ENCODE peak calls at places on chromosomes 11 and 22, in four cellular contexts. E, A, H and Q are unnamed samples.
A peak's percentile ranks its signal among the peaks of the same experiment; 100 is the strongest.

GRCh38 chr11:111308140-111308539 is 9.8 kb downstream of the POU2AF3 start:
- DNase-seq in E (no peak), A (peak; percentile 58), H (no peak), Q (peak; percentile 39)

GRCh38 chr11:25793637-25794036 is 538.3 kb upstream of the ANO3 start:
- DNase-seq in E (no peak), A (no peak), H (no peak), Q (no peak)

GRCh38 chr22:23536821-23537345 is 43.2 kb downstream of the IGLL1 start:
- DNase-seq in E (no peak), A (no peak), H (no peak), Q (no peak)

GRCh38 chr22:37485006-37485713 is 1.0 kb downstream of the MFNG start:
- DNase-seq in E (no peak), A (no peak), H (no peak), Q (no peak)

GRCh38 chr22:49286236-49286760 is 541.4 kb downstream of the BRD1 start:
- DNase-seq in E (no peak), A (no peak), H (no peak), Q (no peak)

GRCh38 chr11:55503449-55503848 is 50.8 kb upstream of the OR4C15 start:
- DNase-seq in E (no peak), A (no peak), H (no peak), Q (no peak)

GRCh38 chr22:21778705-21779363 is 43.2 kb upstream of the YPEL1 start:
- DNase-seq in E (no peak), A (no peak), H (peak; percentile 84), Q (peak; percentile 90)

GRCh38 chr11:67373916-67374570 is 645 bp upstream of the CLCF1 start:
- DNase-seq in E (no peak), A (peak; percentile 100), H (peak; percentile 66), Q (peak; percentile 96)

GRCh38 chr11:56932572-56933235 is 56.0 kb upstream of the OR5AK2 start:
- DNase-seq in E (no peak), A (peak; percentile 97), H (no peak), Q (peak; percentile 28)

GRCh38 chr11:44848963-44849350 is 101.7 kb downstream of the TP53I11 start:
- DNase-seq in E (no peak), A (no peak), H (no peak), Q (no peak)

GRCh38 chr11:90434858-90435257 is 212.0 kb upstream of the CHORDC1 start:
- DNase-seq in E (no peak), A (peak; percentile 30), H (no peak), Q (no peak)

GRCh38 chr11:118783724-118784495 is 7.1 kb downstream of the DDX6 start:
- DNase-seq in E (no peak), A (no peak), H (no peak), Q (no peak)

GRCh38 chr22:30490399-30490798 is 15.1 kb downstream of the SEC14L4 start:
- DNase-seq in E (no peak), A (no peak), H (peak; percentile 35), Q (no peak)

GRCh38 chr22:49969751-49970527 is 9.4 kb downstream of the PIM3 start:
- DNase-seq in E (no peak), A (no peak), H (no peak), Q (no peak)

GRCh38 chr11:62393735-62394134 is 25.1 kb upstream of the SCGB1A1 start:
- DNase-seq in E (no peak), A (no peak), H (no peak), Q (no peak)

GRCh38 chr11:44057340-44057739 is 8.7 kb upstream of the ACCS start:
- DNase-seq in E (no peak), A (no peak), H (no peak), Q (no peak)

GRCh38 chr11:61955416-61956135 is 5.4 kb downstream of the BEST1 start:
- DNase-seq in E (no peak), A (no peak), H (peak; percentile 31), Q (no peak)

GRCh38 chr11:80462211-80462610 is 1021.4 kb upstream of the TENM4 start:
- DNase-seq in E (no peak), A (no peak), H (no peak), Q (no peak)

GRCh38 chr11:92436026-92436425 is 211.4 kb downstream of the FAT3 start:
- DNase-seq in E (no peak), A (no peak), H (no peak), Q (no peak)

GRCh38 chr22:42883121-42883520 is 26.0 kb upstream of the ARFGAP3 start:
- DNase-seq in E (no peak), A (no peak), H (no peak), Q (no peak)

GRCh38 chr11:46492540-46492939 is 101.0 kb upstream of the CHRM4 start:
- DNase-seq in E (no peak), A (no peak), H (no peak), Q (no peak)

GRCh38 chr11:71173709-71174108 is 78.7 kb downstream of the SHANK2 start:
- DNase-seq in E (no peak), A (no peak), H (no peak), Q (no peak)

GRCh38 chr11:1230456-1231395 is 7.9 kb downstream of the MUC5B start:
- DNase-seq in E (no peak), A (no peak), H (no peak), Q (no peak)

DNA sequence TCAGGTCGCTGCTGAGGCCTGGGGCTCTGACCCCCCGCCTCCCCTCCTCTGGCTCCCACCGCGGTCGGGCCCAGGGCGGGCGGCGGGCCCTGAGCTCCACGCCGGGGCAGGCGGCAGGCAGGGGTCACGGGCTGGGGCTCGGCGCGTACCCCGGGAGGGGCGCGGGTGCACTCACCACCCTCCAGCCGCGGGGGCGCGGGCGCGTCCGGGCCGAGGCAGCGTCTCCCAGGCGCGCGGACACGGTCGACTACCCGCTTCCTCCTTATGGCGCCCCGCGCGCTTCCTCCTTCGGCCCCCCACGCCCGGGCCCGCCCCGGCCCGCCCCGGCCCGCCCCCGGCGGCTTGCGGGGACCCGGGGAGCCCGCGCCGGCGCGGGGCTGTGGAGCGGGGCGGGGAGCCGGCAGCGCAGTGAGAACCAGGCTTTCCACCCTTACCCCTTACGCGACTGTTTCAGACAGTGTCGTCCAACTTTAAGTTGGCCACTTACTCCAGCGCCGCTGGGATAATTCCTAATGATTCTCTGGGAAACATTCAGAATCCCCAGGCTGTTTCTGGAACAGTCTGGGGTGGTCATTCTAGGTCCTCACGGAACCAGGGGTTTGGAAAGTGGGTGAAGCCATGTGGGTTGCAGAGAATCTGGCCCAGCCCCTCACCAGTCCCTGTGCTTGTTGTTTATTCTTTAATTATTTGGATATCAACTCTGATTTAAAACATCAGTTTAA is at the start of gene BID:
- DNase-seq in E (no peak), A (no peak), H (peak; percentile 91), Q (peak; percentile 17)
- TF ChIP-seq RCOR1 in E (no peak), A (no peak), H (no peak), Q (no peak)

GRCh38 chr22:29302681-29303465 is 3.6 kb upstream of the GAS2L1 start:
- DNase-seq in E (no peak), A (no peak), H (no peak), Q (no peak)
- TF ChIP-seq BHLHE40 in E (no peak), A (no peak), H (no peak), Q (no peak)

DNA sequence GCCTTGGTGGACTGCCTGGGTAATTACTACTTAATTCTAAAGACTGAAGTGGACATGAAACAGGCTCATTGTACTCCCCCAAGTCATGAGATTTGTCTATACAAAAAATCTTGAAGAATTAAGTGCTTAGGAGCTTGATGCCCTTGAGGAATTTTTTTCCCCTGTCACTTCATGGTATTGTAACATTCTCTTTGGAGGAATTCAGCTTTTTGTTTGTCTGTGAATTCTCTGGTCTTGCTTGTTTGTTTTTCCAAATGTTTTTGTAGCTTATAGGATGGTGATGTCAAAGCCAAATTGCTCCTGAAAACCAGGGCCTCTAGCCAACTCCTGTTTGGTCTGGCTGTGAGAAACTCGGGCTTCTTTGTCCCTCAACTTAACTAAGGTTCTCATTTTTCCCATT is 66.8 kb downstream of the AMOTL1 start:
- DNase-seq in E (no peak), A (no peak), H (no peak), Q (peak; percentile 47)
- TF ChIP-seq RCOR1 in E (no peak), A (no peak), H (no peak), Q (no peak)

GRCh38 chr11:133713406-133713805 is 131.9 kb downstream of the SPATA19 start:
- DNase-seq in E (no peak), A (no peak), H (no peak), Q (no peak)

GRCh38 chr11:133713844-133714243 is 131.5 kb downstream of the SPATA19 start:
- DNase-seq in E (no peak), A (no peak), H (no peak), Q (no peak)

GRCh38 chr11:133712235-133712634 is 133.1 kb downstream of the SPATA19 start:
- DNase-seq in E (no peak), A (no peak), H (no peak), Q (no peak)

GRCh38 chr11:133711545-133711944 is 133.8 kb downstream of the SPATA19 start:
- DNase-seq in E (no peak), A (no peak), H (no peak), Q (no peak)

DNA sequence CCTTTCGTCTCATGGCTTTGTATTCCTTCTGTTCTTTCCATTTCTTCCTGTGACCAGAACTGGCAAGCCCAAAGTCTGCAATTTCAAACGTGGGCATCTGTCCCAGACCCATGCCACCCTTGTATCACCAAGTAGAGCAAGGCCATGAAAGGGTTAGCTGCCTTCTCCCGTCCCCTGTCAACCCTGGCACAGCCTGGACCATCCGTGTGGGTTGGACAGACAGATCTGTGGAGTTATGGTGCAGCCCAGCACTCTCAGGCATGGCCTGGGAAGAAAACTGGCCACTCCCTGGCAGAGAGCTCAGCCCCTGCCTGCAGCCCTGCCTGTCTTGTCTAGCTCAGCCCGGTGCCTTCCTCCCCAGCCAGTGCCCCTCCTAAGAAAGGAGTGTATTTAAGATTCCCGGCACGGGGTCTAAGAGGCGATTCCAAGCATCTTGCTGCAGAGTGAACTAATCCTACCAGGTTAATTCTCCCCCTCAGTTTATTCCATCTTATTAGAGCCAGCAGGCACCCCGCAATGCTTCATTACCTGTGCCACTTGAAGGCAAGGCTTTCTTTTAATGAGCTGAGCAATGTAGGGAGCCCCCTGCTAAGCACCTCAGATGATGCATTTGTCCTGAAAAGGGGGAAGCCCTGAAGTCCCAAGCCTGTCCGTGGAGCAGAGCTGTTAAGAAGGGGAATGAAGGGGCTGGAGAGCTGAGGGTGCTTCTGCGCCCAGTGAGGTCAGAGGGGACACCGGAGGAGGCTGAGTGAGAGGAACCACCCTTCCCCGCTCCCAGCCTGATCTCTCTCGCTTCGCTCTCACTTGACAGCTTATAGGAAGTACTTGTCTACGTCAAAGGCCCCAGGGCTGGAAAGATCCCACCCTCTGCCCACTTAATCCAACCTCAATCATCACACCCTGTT is 130.6 kb downstream of the SPATA19 start:
- DNase-seq in E (no peak), A (no peak), H (no peak), Q (no peak)
- TF ChIP-seq BHLHE40 in E (no peak), A (no peak), H (no peak), Q (no peak)

GRCh38 chr22:27242474-27242873 is 559.1 kb downstream of the MN1 start:
- DNase-seq in E (no peak), A (no peak), H (no peak), Q (no peak)
- TF ChIP-seq RCOR1 in E (no peak), A (no peak), H (no peak), Q (no peak)

DNA sequence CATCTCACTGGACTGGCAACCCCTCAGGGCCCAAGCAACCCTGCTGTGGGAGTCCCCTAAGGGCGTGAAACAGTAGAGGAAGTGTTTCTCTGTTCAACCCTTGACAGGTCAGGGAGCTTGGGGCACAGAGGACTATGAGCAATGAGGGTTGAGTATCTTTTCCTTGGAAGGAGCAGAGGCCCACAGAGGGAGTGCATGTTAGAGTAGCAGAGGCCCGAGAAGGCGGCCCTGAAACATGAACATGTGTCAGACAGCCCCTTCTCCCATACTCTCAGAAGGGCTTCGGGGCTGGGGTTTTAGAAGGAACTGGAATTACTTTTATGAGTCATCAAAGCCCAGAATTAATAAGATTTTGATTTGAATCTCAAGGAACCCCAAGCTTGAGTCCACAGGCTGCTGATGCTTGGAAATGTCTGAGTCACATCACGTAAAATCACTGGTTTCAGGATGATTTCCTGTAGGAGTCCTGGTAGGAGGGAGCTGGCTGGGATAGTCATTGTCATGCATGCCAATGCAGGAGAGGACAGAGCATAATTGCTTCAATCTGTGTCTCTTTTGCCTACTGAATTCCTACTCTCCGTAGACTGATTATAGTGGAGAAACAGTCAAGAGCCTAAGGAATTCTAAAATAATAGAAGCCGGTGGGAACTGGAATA is 22.6 kb downstream of the C11orf71 start:
- DNase-seq in E (no peak), A (no peak), H (no peak), Q (peak; percentile 87)
- TF ChIP-seq BHLHE40 in E (no peak), A (no peak), H (no peak), Q (no peak)